ENCODE peak calls at places on chromosomes 5 and 9, in five cellular contexts. Y is neural progenitor cell, U is small intestine, L is fibroblast of lung, A is OCI-LY7. I is an unnamed sample.

GRCh38 chr9:95065224-95065623 is 252.3 kb downstream of the FANCC start:
- DNase-seq in Y (no peak), U (peak; percentile 29), L (no peak), A (no peak), I (no peak)

GRCh38 chr5:170563808-170564207 is 60.0 kb downstream of the KCNIP1 start:
- DNase-seq in Y (no peak), U (no peak), L (no peak), A (no peak), I (no peak)

GRCh38 chr5:139251281-139251687 is 42.3 kb upstream of the MATR3 start:
- DNase-seq in Y (no peak), U (peak; percentile 22), L (no peak), A (peak; percentile 67), I (no peak)

GRCh38 chr5:2587189-2588031 is 164.1 kb downstream of the IRX2 start:
- DNase-seq in Y (no peak), U (no peak), L (no peak), A (no peak), I (no peak)

GRCh38 chr5:115455241-115455640 is 89.3 kb downstream of the FEM1C start:
- DNase-seq in Y (no peak), U (peak; percentile 97), L (peak; percentile 95), A (no peak), I (peak; percentile 37)

GRCh38 chr9:70113403-70114022 is 69.9 kb downstream of the MAMDC2 start:
- DNase-seq in Y (peak; percentile 66), U (peak; percentile 42), L (peak; percentile 78), A (peak; percentile 43), I (peak; percentile 76)

GRCh38 chr5:31561936-31562335 is 29.8 kb downstream of the C5orf22 start:
- DNase-seq in Y (no peak), U (no peak), L (no peak), A (no peak), I (no peak)

GRCh38 chr5:168390491-168390890 is 95.8 kb upstream of the RARS1 start:
- DNase-seq in Y (no peak), U (no peak), L (no peak), A (no peak), I (no peak)

GRCh38 chr9:106479679-106480078 is 383.3 kb upstream of the ZNF462 start:
- DNase-seq in Y (no peak), U (no peak), L (no peak), A (no peak), I (no peak)

GRCh38 chr5:2254880-2255750 is 372.4 kb upstream of the IRX4 start:
- DNase-seq in Y (no peak), U (no peak), L (no peak), A (no peak), I (no peak)

GRCh38 chr5:164115420-164115819 is 610.0 kb downstream of the MAT2B start:
- DNase-seq in Y (no peak), U (no peak), L (no peak), A (no peak), I (no peak)
- H3K36me3 ChIP-seq in Y (no peaks in the 10 kb centered on the region), U (no peaks in the 10 kb centered on the region), L (no peaks in the 10 kb centered on the region), A (no peaks in the 10 kb centered on the region), I (no peaks in the 10 kb centered on the region)

GRCh38 chr5:66440202-66440680 is 156.0 kb upstream of the MAST4 start:
- DNase-seq in Y (no peak), U (no peak), L (peak; percentile 44), A (no peak), I (peak; percentile 45)
- H3K27ac ChIP-seq in Y (no peak overlapping the region), U (no peak overlapping the region), L (no peak overlapping the region), A (no peak overlapping the region), I (no peak overlapping the region)

GRCh38 chr9:136519263-136520052 is 26.4 kb downstream of the NOTCH1 start:
- DNase-seq in Y (no peak), U (no peak), L (no peak), A (no peak), I (no peak)

GRCh38 chr9:136521541-136521940 is 24.3 kb downstream of the NOTCH1 start:
- DNase-seq in Y (no peak), U (peak; percentile 74), L (no peak), A (no peak), I (peak; percentile 78)

GRCh38 chr9:136518623-136519022 is 27.2 kb downstream of the NOTCH1 start:
- DNase-seq in Y (no peak), U (no peak), L (no peak), A (no peak), I (no peak)

GRCh38 chr9:136517950-136518349 is 27.9 kb downstream of the NOTCH1 start:
- DNase-seq in Y (no peak), U (no peak), L (no peak), A (no peak), I (no peak)

GRCh38 chr9:136520053-136520540 is 25.8 kb downstream of the NOTCH1 start:
- DNase-seq in Y (no peak), U (peak; percentile 96), L (no peak), A (no peak), I (no peak)
- H3K36me3 ChIP-seq in Y (no peaks in the 10 kb centered on the region), U (peaks cover 14% of the 10 kb centered on the region), L (peaks cover 18% of the 10 kb centered on the region), A (peaks cover 13% of the 10 kb centered on the region), I (peaks cover 79% of the 10 kb centered on the region)

GRCh38 chr5:173016069-173016455 is 32.5 kb downstream of the ATP6V0E1 start:
- DNase-seq in Y (no peak), U (no peak), L (no peak), A (no peak), I (no peak)

GRCh38 chr5:173012882-173013281 is 29.3 kb downstream of the ATP6V0E1 start:
- DNase-seq in Y (no peak), U (no peak), L (no peak), A (no peak), I (peak; percentile 38)

GRCh38 chr5:173020154-173020581 is 36.0 kb upstream of the CREBRF start:
- DNase-seq in Y (no peak), U (no peak), L (no peak), A (no peak), I (no peak)

GRCh38 chr5:173018352-173018751 is 34.8 kb downstream of the ATP6V0E1 start:
- DNase-seq in Y (no peak), U (no peak), L (no peak), A (no peak), I (no peak)

DNA sequence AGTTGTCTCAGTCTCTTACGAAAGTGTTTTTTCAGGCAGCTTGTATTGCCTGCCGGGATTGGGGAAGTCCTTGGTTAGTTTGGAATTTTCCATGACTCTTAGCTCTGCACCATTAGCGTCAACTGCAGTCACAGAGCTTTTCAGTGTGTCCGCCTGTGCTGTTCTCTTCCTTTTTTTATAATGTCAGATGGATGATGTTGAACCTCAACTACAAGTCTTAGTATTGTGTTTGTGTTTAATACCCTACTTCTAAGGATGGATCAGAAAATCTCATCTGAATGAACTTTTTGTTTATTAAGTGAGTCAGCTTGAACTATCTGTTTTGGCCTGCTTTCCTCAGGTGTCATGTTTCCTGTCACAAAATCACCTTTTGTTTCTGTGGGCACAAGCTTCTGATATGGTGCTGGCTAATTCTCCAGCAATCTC is 33.1 kb downstream of the ATP6V0E1 start:
- DNase-seq in Y (no peak), U (no peak), L (peak; percentile 49), A (no peak), I (no peak)
- H3K27ac ChIP-seq in Y (no peak overlapping the region), U (no peak overlapping the region), L (peak overlapping the region; percentile 39), A (no peak overlapping the region), I (peak overlapping the region; percentile 76)